ENCODE peak calls at places on chromosome 5, in four cellular contexts. Z is PC-9, A is DND-41, R is tibial nerve. S is an unnamed sample. For H3K4me1, the result is how much of the 10 kb centered on the place peaks cover.

GRCh38 chr5:131262953-131263541 is 806 bp upstream of the CDC42SE2 start:
- DNase-seq in Z (no peak), A (no peak), R (no peak), S (no peak)

GRCh38 chr5:126376443-126376842 is 46.8 kb upstream of the GRAMD2B start:
- DNase-seq in Z (no peak), A (no peak), R (no peak), S (no peak)

GRCh38 chr5:149268928-149269557 is 2.6 kb upstream of the AFAP1L1 start:
- DNase-seq in Z (no peak), A (no peak), R (no peak), S (no peak)

GRCh38 chr5:3904584-3904983 is 309.0 kb downstream of the IRX1 start:
- DNase-seq in Z (no peak), A (no peak), R (no peak), S (no peak)

GRCh38 chr5:84274585-84275468 is 109.9 kb downstream of the EDIL3 start:
- DNase-seq in Z (peak), A (peak), R (peak), S (no peak)

GRCh38 chr5:138109463-138110265 is 25.8 kb downstream of the WNT8A start:
- DNase-seq in Z (no peak), A (no peak), R (no peak), S (no peak)

GRCh38 chr5:16570121-16570815 is 46.5 kb downstream of the RETREG1 start:
- DNase-seq in Z (no peak), A (no peak), R (no peak), S (no peak)

GRCh38 chr5:119318256-119318914 is 37.4 kb upstream of the TNFAIP8 start:
- DNase-seq in Z (no peak), A (no peak), R (no peak), S (no peak)

GRCh38 chr5:18202147-18202546 is 567.9 kb downstream of the TAF11L14 start:
- DNase-seq in Z (no peak), A (no peak), R (no peak), S (no peak)

GRCh38 chr5:71861682-71862457 is 142.8 kb downstream of the CARTPT start:
- DNase-seq in Z (no peak), A (no peak), R (no peak), S (no peak)

GRCh38 chr5:9710069-9710468 is 79.9 kb upstream of the TAS2R1 start:
- DNase-seq in Z (no peak), A (no peak), R (no peak), S (no peak)

GRCh38 chr5:100108883-100109282 is 426.3 kb upstream of the FAM174A start:
- DNase-seq in Z (no peak), A (no peak), R (no peak), S (no peak)

GRCh38 chr5:168039485-168040005 is 251.9 kb upstream of the WWC1 start:
- DNase-seq in Z (no peak), A (no peak), R (no peak), S (peak)

GRCh38 chr5:56673171-56673570 is 142.2 kb upstream of the MAP3K1 start:
- DNase-seq in Z (no peak), A (no peak), R (no peak), S (no peak)

GRCh38 chr5:100676807-100677631 is 141.8 kb downstream of the FAM174A start:
- DNase-seq in Z (no peak), A (no peak), R (no peak), S (no peak)

GRCh38 chr5:102794677-102795331 is 39.7 kb downstream of the PAM start:
- DNase-seq in Z (no peak), A (no peak), R (no peak), S (no peak)

GRCh38 chr5:147690595-147690994 is 91.9 kb downstream of the JAKMIP2 start:
- DNase-seq in Z (no peak), A (no peak), R (no peak), S (no peak)

GRCh38 chr5:147686421-147686820 is 96.1 kb downstream of the JAKMIP2 start:
- DNase-seq in Z (no peak), A (no peak), R (no peak), S (no peak)

GRCh38 chr5:147688965-147689364 is 93.6 kb downstream of the JAKMIP2 start:
- DNase-seq in Z (no peak), A (no peak), R (peak), S (no peak)

GRCh38 chr5:147689436-147689835 is 93.1 kb downstream of the JAKMIP2 start:
- DNase-seq in Z (no peak), A (no peak), R (no peak), S (no peak)

DNA sequence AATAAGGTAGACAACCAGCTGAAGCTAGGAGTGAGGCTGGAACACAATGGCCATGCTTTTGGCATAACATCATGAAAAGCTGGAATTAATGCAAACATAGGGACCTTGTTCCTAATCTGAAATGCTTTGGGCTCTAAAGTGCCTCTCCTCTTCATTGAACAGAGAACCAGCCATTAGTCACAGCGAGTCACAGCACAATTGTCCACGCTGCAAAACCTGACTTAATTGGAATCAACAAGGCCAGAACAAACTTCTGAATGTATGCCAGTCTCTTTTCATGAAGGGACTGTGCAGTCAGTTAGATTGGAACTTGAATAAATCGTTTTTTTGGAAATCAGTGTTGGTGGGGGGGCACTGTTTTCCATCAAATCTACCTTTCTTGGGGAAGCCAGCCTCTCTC is 96.5 kb downstream of the JAKMIP2 start:
- DNase-seq in Z (no peak), A (no peak), R (no peak), S (no peak)
- H3K4me1 ChIP-seq in Z (under half), A (under half), R (under half), S (under half)

DNA sequence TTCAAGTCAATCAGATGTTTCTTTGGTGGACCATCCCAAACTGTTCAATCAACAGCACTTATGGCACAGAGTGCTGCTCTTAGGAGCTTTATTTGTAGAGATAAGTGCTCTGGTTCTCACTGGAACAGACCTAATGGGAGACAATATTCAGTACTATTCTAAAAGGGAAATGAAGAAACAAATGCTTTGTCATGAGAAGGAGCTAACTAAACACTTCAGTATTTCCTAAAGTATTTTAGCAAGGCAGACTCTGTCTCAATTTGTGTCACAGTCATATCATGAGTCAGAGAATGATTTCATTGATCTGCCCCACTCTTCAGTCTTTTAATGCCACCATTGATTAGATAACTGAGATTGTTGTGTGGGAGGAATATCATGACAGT is 175.3 kb downstream of the SLF1 start:
- DNase-seq in Z (no peak), A (no peak), R (no peak), S (no peak)
- H3K4me3 ChIP-seq in Z (no peak), A (no peak), R (no peak), S (no peak)

DNA sequence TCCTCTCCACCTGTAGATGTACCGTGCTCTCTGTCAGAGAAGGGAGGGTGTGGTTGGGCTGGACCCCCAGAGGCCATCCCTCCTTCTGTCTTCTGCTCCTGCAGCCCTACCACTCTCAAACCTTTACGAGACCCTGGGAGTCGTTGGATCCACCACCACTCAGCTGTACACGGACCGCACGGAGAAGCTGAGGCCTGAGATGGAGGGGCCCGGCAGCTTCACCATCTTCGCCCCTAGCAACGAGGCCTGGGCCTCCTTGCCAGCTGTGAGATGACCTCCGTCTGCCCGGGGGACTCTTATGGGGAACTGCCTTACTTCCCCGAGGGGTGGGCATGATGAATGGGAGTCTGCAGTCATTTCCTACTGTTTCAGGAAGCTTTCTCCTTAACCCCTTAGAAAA is 17.4 kb downstream of the TGFBI start:
- DNase-seq in Z (no peak), A (no peak), R (no peak), S (no peak)
- H3K4me1 ChIP-seq in Z (under half), A (under half), R (under half), S (under half)

GRCh38 chr5:141858084-141858765 is 20.0 kb downstream of the PCDH1 start:
- DNase-seq in Z (no peak), A (no peak), R (no peak), S (no peak)
- H3K4me3 ChIP-seq in Z (no peak), A (no peak), R (no peak), S (no peak)

GRCh38 chr5:32020971-32021370 is 153.1 kb downstream of the GOLPH3 start:
- DNase-seq in Z (no peak), A (no peak), R (no peak), S (no peak)

GRCh38 chr5:32027093-32027716 is 146.9 kb downstream of the GOLPH3 start:
- DNase-seq in Z (no peak), A (no peak), R (no peak), S (no peak)

GRCh38 chr5:32021771-32022170 is 152.3 kb downstream of the GOLPH3 start:
- DNase-seq in Z (no peak), A (no peak), R (no peak), S (no peak)

GRCh38 chr5:32024751-32025150 is 149.4 kb downstream of the GOLPH3 start:
- DNase-seq in Z (no peak), A (no peak), R (no peak), S (no peak)

DNA sequence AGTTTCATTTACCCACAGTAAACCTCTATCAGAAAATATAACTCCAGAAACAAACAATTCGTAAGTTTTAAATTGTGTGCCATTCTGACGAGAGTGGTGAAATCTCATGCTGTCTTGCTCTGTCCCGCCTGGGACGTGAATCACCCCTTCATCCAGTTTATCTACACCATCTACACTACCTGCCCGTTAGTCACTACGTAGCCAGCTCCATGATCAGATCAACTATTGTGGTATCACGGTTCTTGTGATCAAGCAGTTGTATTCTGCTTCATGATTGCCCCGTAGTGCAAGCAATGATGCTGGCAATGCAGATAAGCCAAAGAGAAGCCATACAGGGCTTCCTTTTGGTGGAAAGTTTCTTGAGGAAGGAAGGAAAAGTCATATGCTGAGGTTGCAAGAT is 150.3 kb downstream of the GOLPH3 start:
- DNase-seq in Z (no peak), A (no peak), R (no peak), S (no peak)
- H3K4me1 ChIP-seq in Z (under half), A (under half), R (half or more), S (under half)

GRCh38 chr5:124888050-124888506 is 141.6 kb upstream of the ZNF608 start:
- DNase-seq in Z (no peak), A (peak), R (no peak), S (no peak)
- H3K4me3 ChIP-seq in Z (no peak), A (no peak), R (no peak), S (no peak)

GRCh38 chr5:134437340-134438267 is 25.9 kb upstream of the CDKN2AIPNL start:
- DNase-seq in Z (no peak), A (no peak), R (no peak), S (no peak)

GRCh38 chr5:134436523-134437339 is 25.1 kb upstream of the CDKN2AIPNL start:
- DNase-seq in Z (peak), A (no peak), R (peak), S (peak)

GRCh38 chr5:134440185-134440755 is 28.6 kb upstream of the CDKN2AIPNL start:
- DNase-seq in Z (no peak), A (no peak), R (no peak), S (no peak)

GRCh38 chr5:134438641-134439621 is 27.2 kb upstream of the CDKN2AIPNL start:
- DNase-seq in Z (peak), A (no peak), R (peak), S (no peak)

GRCh38 chr5:134438268-134438622 is 26.6 kb upstream of the CDKN2AIPNL start:
- DNase-seq in Z (no peak), A (no peak), R (no peak), S (no peak)
- H3K4me1 ChIP-seq in Z (half or more), A (under half), R (under half), S (under half)

GRCh38 chr5:169299146-169299545 is 1.8 kb downstream of the SLIT3 start:
- DNase-seq in Z (no peak), A (no peak), R (no peak), S (no peak)
- H3K4me3 ChIP-seq in Z (no peak), A (no peak), R (peak), S (peak)

GRCh38 chr5:53179681-53180080 is 70.1 kb upstream of the MOCS2 start:
- DNase-seq in Z (no peak), A (no peak), R (no peak), S (no peak)
- H3K4me1 ChIP-seq in Z (under half), A (under half), R (under half), S (under half)